ENCODE peak calls at places on chromosomes 2 and 18, in seven cellular contexts. O, C, M, D, S, Z and L are unnamed samples.

GRCh38 chr2:68745006-68745405 is 10.4 kb downstream of the ARHGAP25 start:
- DNase-seq in S (no peak), C (no peak), Z (no peak), M (no peak), O (no peak), D (no peak), L (no peak)

GRCh38 chr2:219969508-219969907 is 342.1 kb downstream of the SLC4A3 start:
- DNase-seq in S (no peak), C (no peak), O (no peak), Z (no peak), D (no peak), M (no peak), L (no peak)

GRCh38 chr2:66845307-66845706 is 410.4 kb downstream of the MEIS1 start:
- DNase-seq in S (no peak), D (no peak), C (no peak), M (no peak), Z (no peak), O (no peak), L (no peak)

GRCh38 chr2:213451542-213452256 is 167.4 kb downstream of the SPAG16 start:
- DNase-seq in C (no peak), D (no peak), S (peak; percentile 72), Z (no peak), M (no peak), O (no peak), L (no peak)

GRCh38 chr2:55108456-55108855 is 58.2 kb upstream of the RTN4 start:
- DNase-seq in S (no peak), C (no peak), Z (no peak), O (no peak), D (no peak), M (no peak), L (no peak)

GRCh38 chr2:226308981-226309380 is 490.6 kb downstream of the IRS1 start:
- DNase-seq in M (no peak), O (no peak), Z (no peak), D (no peak), C (no peak), S (no peak), L (no peak)

GRCh38 chr2:61978522-61978921 is 73.0 kb downstream of the COMMD1 start:
- DNase-seq in D (no peak), Z (peak; percentile 69), C (no peak), M (no peak), S (peak; percentile 37), O (peak; percentile 18), L (no peak)

GRCh38 chr2:104850322-104851184 is 3.4 kb upstream of the POU3F3 start:
- DNase-seq in S (no peak), M (no peak), Z (no peak), C (no peak), O (no peak), D (no peak), L (no peak)

GRCh38 chr2:6236317-6236716 is 544.1 kb downstream of the SOX11 start:
- DNase-seq in S (no peak), Z (no peak), O (no peak), M (no peak), D (no peak), C (no peak), L (no peak)

GRCh38 chr2:10072656-10073480 is 7.3 kb downstream of the CYS1 start:
- DNase-seq in O (peak; percentile 86), C (peak; percentile 69), D (peak; percentile 86), M (peak; percentile 74), S (peak; percentile 83), Z (peak; percentile 76), L (peak; percentile 89)
- TF ChIP-seq POLR2AphosphoS5 in O (no peak), C (no peak), D (no peak), M (no peak), S (no peak), Z (no peak), L (no peak)

DNA sequence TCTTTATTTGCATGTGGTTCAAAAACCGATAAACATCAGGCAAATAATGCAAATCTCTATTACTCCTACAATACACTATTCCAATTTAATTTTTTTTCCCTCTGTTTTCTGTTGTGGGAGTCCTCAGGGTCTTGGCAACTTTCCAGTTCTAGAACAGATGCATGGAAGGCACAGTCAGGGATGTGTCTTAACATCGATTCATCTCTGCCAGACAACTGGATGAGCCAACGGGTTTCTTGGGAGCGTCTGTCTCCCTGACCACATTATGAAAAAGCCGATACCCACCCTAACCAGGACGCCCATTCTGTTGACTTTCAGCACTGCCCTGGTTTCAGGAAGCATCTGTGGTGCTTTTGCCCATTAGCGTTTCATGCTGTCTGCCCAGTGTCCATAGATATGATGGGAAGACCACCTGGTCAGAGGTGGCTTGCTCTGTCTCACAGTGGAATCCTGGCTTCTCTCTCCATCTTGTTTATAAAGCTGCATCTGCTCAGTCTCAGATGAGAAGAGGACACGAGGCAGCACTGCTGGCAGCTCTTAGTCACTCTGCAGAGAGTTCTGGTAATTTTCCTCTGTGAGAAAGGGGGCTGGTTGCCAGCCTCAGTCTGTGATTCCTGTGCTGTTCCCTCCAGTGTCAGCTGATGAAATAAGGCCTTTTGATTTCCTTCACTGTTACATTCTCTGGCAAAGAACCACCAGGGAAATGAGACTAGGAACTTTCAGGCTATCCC is 57.9 kb upstream of the KCNE4 start:
- DNase-seq in Z (peak; percentile 86), O (no peak), C (no peak), D (no peak), M (peak; percentile 72), S (peak; percentile 73), L (no peak)
- TF ChIP-seq POLR2AphosphoS5 in Z (no peak), O (no peak), C (no peak), D (no peak), M (peak; percentile 41), S (peak; percentile 94), L (no peak)

GRCh38 chr2:239329284-239329971 is 71.4 kb downstream of the HDAC4 start:
- DNase-seq in M (no peak), Z (no peak), S (peak; percentile 65), O (no peak), D (no peak), C (no peak), L (no peak)

GRCh38 chr2:239327536-239328305 is 73.1 kb downstream of the HDAC4 start:
- DNase-seq in D (no peak), Z (no peak), O (no peak), C (no peak), S (no peak), M (no peak), L (no peak)

GRCh38 chr2:239329972-239330572 is 70.7 kb downstream of the HDAC4 start:
- DNase-seq in S (no peak), M (no peak), C (no peak), Z (no peak), O (no peak), D (no peak), L (no peak)

GRCh38 chr2:239326831-239327535 is 73.8 kb downstream of the HDAC4 start:
- DNase-seq in C (no peak), O (no peak), Z (no peak), M (no peak), D (no peak), S (no peak), L (no peak)

DNA sequence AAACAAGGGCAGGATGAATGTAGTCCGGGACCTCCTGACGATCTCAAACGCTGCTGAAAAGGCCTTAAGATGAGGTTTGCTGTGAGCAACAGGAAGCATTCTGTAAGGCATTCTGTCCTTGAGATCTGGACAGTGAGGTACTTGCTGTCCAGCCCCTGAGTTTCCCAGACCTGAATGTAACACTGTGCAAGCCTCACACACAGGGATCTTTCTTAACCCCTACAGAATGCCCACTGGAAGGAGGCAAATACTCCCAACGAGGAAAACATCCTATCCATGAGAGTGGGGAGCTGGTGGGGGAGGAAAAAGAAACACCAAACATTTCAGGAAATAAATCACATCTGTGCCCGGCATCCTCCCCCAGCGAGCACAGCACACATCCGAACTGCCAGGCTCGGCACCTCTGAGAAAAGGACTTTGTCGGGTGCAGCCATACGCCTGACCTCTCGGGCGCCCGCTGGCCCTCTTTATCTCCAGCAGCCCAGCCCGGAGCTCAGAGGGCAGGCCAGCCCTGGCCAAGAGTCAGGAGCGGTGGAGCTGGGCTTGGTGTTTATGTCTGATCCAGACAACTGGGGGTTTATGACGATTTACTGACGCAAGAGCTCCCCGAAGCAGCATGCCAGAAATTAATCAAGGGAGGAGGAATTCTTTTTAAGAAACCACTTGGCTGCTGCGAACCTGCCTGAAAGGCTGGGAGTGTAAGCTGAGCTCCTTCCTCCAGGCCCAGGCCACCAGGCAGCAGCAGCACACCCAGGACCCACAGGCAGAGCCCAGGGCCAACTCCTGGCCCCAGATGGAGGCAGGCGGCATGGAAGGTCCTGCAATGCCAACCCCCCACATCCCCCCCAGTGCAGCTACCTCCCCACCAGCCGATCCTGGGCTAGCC is 72.3 kb downstream of the HDAC4 start:
- DNase-seq in O (no peak), M (no peak), S (peak; percentile 65), D (peak; percentile 25), C (no peak), Z (peak; percentile 63), L (no peak)
- TF ChIP-seq POLR2AphosphoS5 in O (no peak), M (peak; percentile 49), S (peak; percentile 69), D (no peak), C (no peak), Z (no peak), L (no peak)

GRCh38 chr2:64453710-64454315 is at the start of gene LGALSL:
- DNase-seq in O (peak; percentile 66), M (peak; percentile 77), C (peak; percentile 49), S (peak; percentile 93), Z (peak; percentile 66), D (peak; percentile 62), L (peak; percentile 73)
- TF ChIP-seq POLR2AphosphoS5 in O (peak; percentile 42), M (no peak), C (peak; percentile 22), S (peak; percentile 31), Z (peak; percentile 11), D (no peak), L (no peak)

GRCh38 chr18:59514193-59514592 is 155.1 kb upstream of the LMAN1 start:
- DNase-seq in C (no peak), Z (peak; percentile 87), S (peak; percentile 20), M (no peak), D (no peak), O (peak; percentile 25), L (no peak)
- TF ChIP-seq POLR2AphosphoS5 in C (no peak), Z (no peak), S (no peak), M (peak; percentile 27), D (no peak), O (no peak), L (no peak)

GRCh38 chr2:43480874-43481273 is 115.0 kb downstream of the THADA start:
- DNase-seq in O (no peak), S (no peak), D (no peak), Z (no peak), C (no peak), M (no peak), L (no peak)

GRCh38 chr2:43484323-43484930 is 111.4 kb downstream of the THADA start:
- DNase-seq in S (no peak), D (peak; percentile 35), Z (peak; percentile 84), M (no peak), C (peak; percentile 73), O (peak; percentile 85), L (no peak)

GRCh38 chr2:43486604-43487003 is 109.2 kb downstream of the THADA start:
- DNase-seq in S (no peak), Z (peak; percentile 31), C (no peak), M (no peak), O (no peak), D (no peak), L (no peak)

GRCh38 chr2:43481927-43482542 is 113.8 kb downstream of the THADA start:
- DNase-seq in C (no peak), Z (no peak), S (no peak), D (no peak), M (no peak), O (no peak), L (no peak)

DNA sequence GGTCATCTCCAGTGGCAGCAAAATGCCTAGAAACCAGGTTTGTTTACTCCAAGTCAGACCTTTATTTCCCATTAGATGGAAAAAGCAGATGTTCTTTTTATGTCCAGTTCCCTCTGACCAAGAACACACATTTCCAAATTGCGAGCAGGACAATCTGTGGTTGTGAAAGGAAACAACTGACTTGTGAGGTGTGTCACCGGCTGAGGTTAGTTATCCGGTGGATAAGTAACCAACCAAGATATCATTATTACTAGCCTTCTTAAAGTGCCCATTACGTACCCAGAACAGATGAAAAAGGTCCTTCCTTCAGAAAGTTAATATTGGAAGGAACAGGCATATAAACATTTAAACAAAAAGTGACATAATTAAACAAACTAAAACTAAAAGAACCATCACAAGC is 112.9 kb downstream of the THADA start:
- DNase-seq in C (no peak), Z (no peak), D (no peak), M (no peak), O (no peak), S (peak; percentile 29), L (no peak)
- TF ChIP-seq POLR2AphosphoS5 in C (no peak), Z (no peak), D (no peak), M (no peak), O (no peak), S (no peak), L (no peak)